ENCODE peak calls at places on chromosomes 2 and 18, in four cellular contexts. S is neural crest cell, G is HFFc6, I is non-pigmented ciliary epithelial cell. H is an unnamed sample.

GRCh38 chr2:136557203-136557602 is 208.1 kb upstream of the THSD7B start:
- DNase-seq in I (no peak), S (no peak), G (no peak), H (no peak)

GRCh38 chr2:237475704-237476107 is 11.3 kb upstream of the MLPH start:
- DNase-seq in I (no peak), S (no peak), G (peak), H (no peak)

GRCh38 chr2:134919360-134920210 is 963 bp downstream of the CCNT2 start:
- DNase-seq in G (no peak), S (peak), I (no peak), H (peak)

GRCh38 chr18:49059028-49059670 is 108.4 kb upstream of the SMAD7 start:
- DNase-seq in G (no peak), I (no peak), S (no peak), H (no peak)

GRCh38 chr18:48222118-48222517 is 187.1 kb downstream of the ZBTB7C start:
- DNase-seq in G (no peak), I (no peak), S (no peak), H (no peak)

GRCh38 chr2:95034818-95035217 is 9.3 kb downstream of the MAL start:
- DNase-seq in G (no peak), S (no peak), I (no peak), H (no peak)

GRCh38 chr2:231648579-231649174 is 56.0 kb downstream of the TEX44 start:
- DNase-seq in G (peak), I (no peak), S (peak), H (no peak)

GRCh38 chr2:124692707-124693106 is 667.6 kb downstream of the CNTNAP5 start:
- DNase-seq in I (no peak), G (no peak), S (no peak), H (no peak)

GRCh38 chr2:26076001-26076587 is 42.2 kb downstream of the RAB10 start:
- DNase-seq in I (no peak), S (no peak), G (no peak), H (no peak)

GRCh38 chr18:73719611-73720010 is 428.0 kb downstream of the FBXO15 start:
- DNase-seq in I (no peak), S (no peak), G (no peak), H (no peak)

GRCh38 chr2:28089486-28089885 is 199.0 kb downstream of the BABAM2 start:
- DNase-seq in S (no peak), I (no peak), G (no peak), H (no peak)

GRCh38 chr2:73832905-73833304 is 4.1 kb downstream of the STAMBP start:
- DNase-seq in I (no peak), G (no peak), S (no peak), H (no peak)

GRCh38 chr18:62521588-62521987 is 1.2 kb upstream of the ZCCHC2 start:
- DNase-seq in S (no peak), G (no peak), I (no peak), H (no peak)

GRCh38 chr18:73136134-73136533 is 268.3 kb upstream of the NETO1 start:
- DNase-seq in G (peak), S (no peak), I (no peak), H (no peak)

GRCh38 chr2:159044804-159045286 is 76.4 kb downstream of the TANC1 start:
- DNase-seq in G (peak), I (no peak), S (no peak), H (peak)

GRCh38 chr2:11697103-11697871 is 27.3 kb upstream of the NTSR2 start:
- DNase-seq in S (peak), G (peak), I (no peak), H (peak)

GRCh38 chr2:39772086-39772811 is 6.8 kb downstream of the THUMPD2 start:
- DNase-seq in S (no peak), G (peak), I (peak), H (no peak)

GRCh38 chr2:17375262-17375661 is 143.0 kb downstream of the RAD51AP2 start:
- DNase-seq in I (no peak), S (no peak), G (no peak), H (no peak)

GRCh38 chr2:43676322-43677050 is at the start of gene C1GALT1C1L:
- DNase-seq in S (no peak), G (peak), I (peak), H (peak)

GRCh38 chr18:48872234-48873145 is 78.3 kb downstream of the SMAD7 start:
- DNase-seq in S (no peak), G (peak), I (no peak), H (no peak)

GRCh38 chr2:210456571-210456970 is 20.0 kb downstream of the LANCL1 start:
- DNase-seq in G (no peak), I (no peak), S (no peak), H (no peak)

GRCh38 chr18:79245517-79246001 is 150.2 kb upstream of the NFATC1 start:
- DNase-seq in G (no peak), S (no peak), I (no peak), H (no peak)